ENCODE peak calls at places on chromosomes 1 and 21, in four cellular contexts. H, S, D and C are unnamed samples.

GRCh38 chr1:57485643-57486042 is 61.8 kb upstream of the DAB1 start:
- DNase-seq in D (peak), H (peak), S (no peak), C (no peak)

GRCh38 chr1:179141592-179142244 is 59.8 kb downstream of the TOR3A start:
- DNase-seq in D (peak), S (peak), H (peak), C (no peak)

GRCh38 chr1:34409689-34410229 is 233.1 kb downstream of the C1orf94 start:
- DNase-seq in H (no peak), S (no peak), D (no peak), C (no peak)

GRCh38 chr1:207081106-207081505 is 7.6 kb upstream of the C4BPB start:
- DNase-seq in S (no peak), H (no peak), D (no peak), C (no peak)

GRCh38 chr21:46347791-46348381 is 23.9 kb downstream of the PCNT start:
- DNase-seq in H (no peak), D (no peak), S (no peak), C (no peak)

GRCh38 chr1:218480691-218481099 is 135.6 kb downstream of the TGFB2 start:
- DNase-seq in H (peak), S (no peak), D (peak), C (no peak)

GRCh38 chr1:40634901-40635655 is 30.4 kb downstream of the RIMS3 start:
- DNase-seq in S (no peak), D (peak), H (peak), C (no peak)

GRCh38 chr1:2133879-2134215 is 60.7 kb downstream of the FAAP20 start:
- DNase-seq in S (no peak), H (no peak), D (no peak), C (no peak)

GRCh38 chr1:87684786-87685185 is 356.1 kb downstream of the LMO4 start:
- DNase-seq in D (no peak), H (peak), S (no peak), C (no peak)

GRCh38 chr1:168771104-168771630 is 42.2 kb upstream of the DPT start:
- DNase-seq in S (no peak), D (no peak), H (no peak), C (no peak)

GRCh38 chr21:35814858-35815619 is 245.3 kb downstream of the SETD4 start:
- DNase-seq in S (no peak), H (no peak), D (no peak), C (no peak)

GRCh38 chr1:214504330-214504729 is 47.1 kb downstream of the PTPN14 start:
- DNase-seq in S (no peak), D (no peak), H (no peak), C (no peak)

GRCh38 chr1:215992620-215993019 is 425.5 kb downstream of the KCTD3 start:
- DNase-seq in D (peak), S (no peak), H (peak), C (no peak)

GRCh38 chr1:14655386-14655785 is 56.9 kb downstream of the KAZN start:
- DNase-seq in D (no peak), S (no peak), H (no peak), C (no peak)

GRCh38 chr1:39711359-39712340 is 20.4 kb upstream of the HPCAL4 start:
- DNase-seq in H (no peak), S (no peak), D (no peak), C (no peak)

GRCh38 chr1:117541003-117541402 is 64.8 kb upstream of the TENT5C start:
- DNase-seq in D (no peak), H (no peak), S (no peak), C (peak)

GRCh38 chr1:31581821-31582810 is 5.8 kb downstream of the TINAGL1 start:
- DNase-seq in S (no peak), H (peak), D (peak), C (no peak)

GRCh38 chr1:168261390-168261789 is 19.3 kb upstream of the TBX19 start:
- DNase-seq in H (peak), D (peak), S (no peak), C (no peak)